ENCODE peak calls at places on chromosomes 16 and 17, in seven cellular contexts. One of them, this sample, is unnamed.

GRCh38 chr17:3935140-3935542 is 18.9 kb upstream of the P2RX1 start:
- DNase-seq in choroid plexus epithelial cell: peak
- DNase-seq in transverse colon: peak
- DNase-seq in sigmoid colon: no peak
- DNase-seq in cardiac muscle cell: peak
- DNase-seq in Calu3: peak
- DNase-seq in MM.1S: no peak
- DNase-seq in this sample: peak

GRCh38 chr16:19810817-19811731 is 73.6 kb downstream of the GPRC5B start:
- DNase-seq in cardiac muscle cell: peak
- DNase-seq in transverse colon: no peak
- DNase-seq in Calu3: peak
- DNase-seq in choroid plexus epithelial cell: peak
- DNase-seq in MM.1S: no peak
- DNase-seq in sigmoid colon: peak
- DNase-seq in this sample: no peak

GRCh38 chr17:42618442-42619150 is 9.1 kb downstream of the TUBG1 start:
- DNase-seq in MM.1S: peak
- DNase-seq in transverse colon: peak
- DNase-seq in cardiac muscle cell: no peak
- DNase-seq in choroid plexus epithelial cell: peak
- DNase-seq in Calu3: peak
- DNase-seq in sigmoid colon: no peak
- DNase-seq in this sample: no peak

GRCh38 chr17:57957120-57957850 is 2.1 kb upstream of the CUEDC1 start:
- DNase-seq in MM.1S: no peak
- DNase-seq in Calu3: no peak
- DNase-seq in cardiac muscle cell: no peak
- DNase-seq in transverse colon: no peak
- DNase-seq in choroid plexus epithelial cell: no peak
- DNase-seq in sigmoid colon: peak
- DNase-seq in this sample: no peak

GRCh38 chr17:63693411-63694113 is 6.4 kb downstream of the LIMD2 start:
- DNase-seq in Calu3: no peak
- DNase-seq in choroid plexus epithelial cell: no peak
- DNase-seq in sigmoid colon: no peak
- DNase-seq in cardiac muscle cell: no peak
- DNase-seq in transverse colon: no peak
- DNase-seq in MM.1S: no peak
- DNase-seq in this sample: no peak

GRCh38 chr16:70680495-70681381 is 5.1 kb downstream of the MTSS2 start:
- DNase-seq in Calu3: no peak
- DNase-seq in choroid plexus epithelial cell: no peak
- DNase-seq in cardiac muscle cell: no peak
- DNase-seq in MM.1S: no peak
- DNase-seq in sigmoid colon: no peak
- DNase-seq in transverse colon: no peak
- DNase-seq in this sample: no peak

GRCh38 chr17:28725660-28726395 is at the start of gene TLCD1:
- DNase-seq in MM.1S: peak
- DNase-seq in cardiac muscle cell: peak
- DNase-seq in Calu3: peak
- DNase-seq in choroid plexus epithelial cell: peak
- DNase-seq in transverse colon: peak
- DNase-seq in sigmoid colon: peak
- DNase-seq in this sample: no peak

GRCh38 chr16:66706506-66706880 is 9.9 kb upstream of the CMTM4 start:
- DNase-seq in Calu3: no peak
- DNase-seq in choroid plexus epithelial cell: peak
- DNase-seq in sigmoid colon: peak
- DNase-seq in cardiac muscle cell: no peak
- DNase-seq in MM.1S: no peak
- DNase-seq in transverse colon: peak
- DNase-seq in this sample: no peak

GRCh38 chr17:79201536-79202227 is 127.1 kb downstream of the ENGASE start:
- DNase-seq in Calu3: no peak
- DNase-seq in transverse colon: no peak
- DNase-seq in MM.1S: no peak
- DNase-seq in choroid plexus epithelial cell: peak
- DNase-seq in cardiac muscle cell: no peak
- DNase-seq in sigmoid colon: no peak
- DNase-seq in this sample: no peak

GRCh38 chr16:69848635-69849545 is 86.8 kb downstream of the WWP2 start:
- DNase-seq in MM.1S: no peak
- DNase-seq in transverse colon: peak
- DNase-seq in choroid plexus epithelial cell: peak
- DNase-seq in cardiac muscle cell: peak
- DNase-seq in Calu3: no peak
- DNase-seq in sigmoid colon: peak
- DNase-seq in this sample: no peak

GRCh38 chr17:49901460-49902331 is 53.8 kb upstream of the TAC4 start:
- DNase-seq in choroid plexus epithelial cell: no peak
- DNase-seq in Calu3: peak
- DNase-seq in sigmoid colon: no peak
- DNase-seq in transverse colon: no peak
- DNase-seq in MM.1S: no peak
- DNase-seq in cardiac muscle cell: no peak
- DNase-seq in this sample: no peak

GRCh38 chr17:77148959-77149510 is 8.3 kb downstream of the SEC14L1 start:
- DNase-seq in Calu3: no peak
- DNase-seq in transverse colon: no peak
- DNase-seq in MM.1S: no peak
- DNase-seq in sigmoid colon: no peak
- DNase-seq in cardiac muscle cell: no peak
- DNase-seq in choroid plexus epithelial cell: no peak
- DNase-seq in this sample: no peak

GRCh38 chr17:78351449-78352006 is 8.3 kb downstream of the SOCS3 start:
- DNase-seq in transverse colon: peak
- DNase-seq in choroid plexus epithelial cell: peak
- DNase-seq in cardiac muscle cell: peak
- DNase-seq in sigmoid colon: peak
- DNase-seq in Calu3: no peak
- DNase-seq in MM.1S: no peak
- DNase-seq in this sample: peak

GRCh38 chr17:5931611-5932010 is 138.6 kb upstream of the WSCD1 start:
- DNase-seq in choroid plexus epithelial cell: no peak
- DNase-seq in transverse colon: peak
- DNase-seq in MM.1S: no peak
- DNase-seq in cardiac muscle cell: no peak
- DNase-seq in Calu3: no peak
- DNase-seq in sigmoid colon: no peak
- DNase-seq in this sample: no peak

GRCh38 chr17:82237083-82237745 is 8.4 kb downstream of the SLC16A3 start:
- DNase-seq in cardiac muscle cell: no peak
- DNase-seq in sigmoid colon: peak
- DNase-seq in transverse colon: no peak
- DNase-seq in Calu3: no peak
- DNase-seq in choroid plexus epithelial cell: no peak
- DNase-seq in MM.1S: no peak
- DNase-seq in this sample: no peak

GRCh38 chr17:36752096-36752888 is 150.9 kb downstream of the MRM1 start:
- DNase-seq in sigmoid colon: no peak
- DNase-seq in choroid plexus epithelial cell: no peak
- DNase-seq in MM.1S: no peak
- DNase-seq in transverse colon: peak
- DNase-seq in Calu3: no peak
- DNase-seq in cardiac muscle cell: no peak
- DNase-seq in this sample: no peak

GRCh38 chr17:79838541-79839274 is 532 bp downstream of the CBX4 start:
- DNase-seq in MM.1S: peak
- DNase-seq in transverse colon: peak
- DNase-seq in sigmoid colon: no peak
- DNase-seq in Calu3: no peak
- DNase-seq in choroid plexus epithelial cell: peak
- DNase-seq in cardiac muscle cell: peak
- DNase-seq in this sample: no peak

GRCh38 chr17:63494300-63494928 is 17.6 kb downstream of the ACE start:
- DNase-seq in sigmoid colon: no peak
- DNase-seq in choroid plexus epithelial cell: no peak
- DNase-seq in transverse colon: no peak
- DNase-seq in Calu3: no peak
- DNase-seq in MM.1S: no peak
- DNase-seq in cardiac muscle cell: no peak
- DNase-seq in this sample: peak

GRCh38 chr16:69861276-69862030 is 89.7 kb upstream of the CLEC18A start:
- DNase-seq in Calu3: no peak
- DNase-seq in cardiac muscle cell: peak
- DNase-seq in MM.1S: no peak
- DNase-seq in transverse colon: peak
- DNase-seq in sigmoid colon: peak
- DNase-seq in choroid plexus epithelial cell: peak
- DNase-seq in this sample: no peak

GRCh38 chr17:17044846-17045561 is 2.7 kb downstream of the MPRIP start:
- DNase-seq in MM.1S: peak
- DNase-seq in cardiac muscle cell: peak
- DNase-seq in choroid plexus epithelial cell: peak
- DNase-seq in Calu3: no peak
- DNase-seq in sigmoid colon: peak
- DNase-seq in transverse colon: no peak
- DNase-seq in this sample: no peak

GRCh38 chr17:17042381-17042736 is at the start of gene MPRIP:
- DNase-seq in sigmoid colon: no peak
- DNase-seq in MM.1S: no peak
- DNase-seq in Calu3: no peak
- DNase-seq in cardiac muscle cell: no peak
- DNase-seq in choroid plexus epithelial cell: no peak
- DNase-seq in transverse colon: no peak
- DNase-seq in this sample: no peak

GRCh38 chr17:17042851-17043667 is 802 bp downstream of the MPRIP start:
- DNase-seq in Calu3: no peak
- DNase-seq in choroid plexus epithelial cell: peak
- DNase-seq in MM.1S: peak
- DNase-seq in transverse colon: no peak
- DNase-seq in cardiac muscle cell: peak
- DNase-seq in sigmoid colon: no peak
- DNase-seq in this sample: no peak

GRCh38 chr17:17041571-17042380 is 481 bp upstream of the MPRIP start:
- DNase-seq in Calu3: peak
- DNase-seq in transverse colon: peak
- DNase-seq in sigmoid colon: peak
- DNase-seq in cardiac muscle cell: peak
- DNase-seq in MM.1S: peak
- DNase-seq in choroid plexus epithelial cell: peak
- DNase-seq in this sample: peak

GRCh38 chr17:17043668-17044226 is 1.5 kb downstream of the MPRIP start:
- DNase-seq in sigmoid colon: no peak
- DNase-seq in MM.1S: peak
- DNase-seq in transverse colon: no peak
- DNase-seq in choroid plexus epithelial cell: no peak
- DNase-seq in Calu3: no peak
- DNase-seq in cardiac muscle cell: no peak
- DNase-seq in this sample: no peak
- TF ChIP-seq CTCF in sigmoid colon: no peak
- TF ChIP-seq CTCF in MM.1S: no peak
- TF ChIP-seq CTCF in transverse colon: no peak
- TF ChIP-seq CTCF in choroid plexus epithelial cell: no peak
- TF ChIP-seq CTCF in Calu3: no peak
- TF ChIP-seq CTCF in cardiac muscle cell: no peak
- TF ChIP-seq CTCF in this sample: no peak

DNA sequence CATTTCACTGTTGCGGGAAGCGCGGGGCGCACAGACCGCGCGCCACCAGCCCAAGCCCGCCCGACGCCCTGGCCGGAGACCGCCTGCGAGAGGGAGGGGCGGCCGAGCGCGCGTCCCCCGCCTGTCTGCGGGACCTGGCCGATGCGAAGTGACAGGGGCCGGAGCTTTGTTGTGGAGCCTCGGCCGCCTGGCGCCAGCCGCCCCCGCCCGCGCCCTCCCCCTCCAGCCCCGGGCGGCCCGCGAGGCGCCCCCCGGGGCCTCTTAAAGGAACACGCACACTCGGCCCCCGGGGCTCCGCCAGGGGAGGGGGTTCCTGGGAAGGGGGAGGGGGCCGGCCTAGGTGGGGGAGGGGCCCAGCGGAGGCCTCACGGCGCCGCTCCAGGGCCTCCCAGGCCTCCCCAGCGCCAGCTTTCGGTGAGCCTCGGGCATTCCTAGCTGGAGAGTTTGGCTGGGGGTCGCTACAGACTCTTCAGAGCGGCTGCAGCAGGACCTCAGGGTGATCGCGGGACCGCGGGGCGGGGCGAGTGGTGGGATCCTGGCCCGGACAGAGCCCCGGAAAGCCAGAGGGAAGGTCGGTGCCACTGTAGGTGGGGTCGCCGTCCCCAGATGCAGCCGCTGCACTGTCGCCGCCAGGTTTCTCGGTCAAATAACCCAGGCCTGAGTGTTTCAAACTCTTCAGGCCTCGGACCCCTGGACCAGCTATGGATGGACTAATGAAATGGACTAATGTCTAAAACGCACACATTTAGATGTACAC is 2.4 kb upstream of the TBX2 start:
- DNase-seq in Calu3: no peak
- DNase-seq in transverse colon: no peak
- DNase-seq in choroid plexus epithelial cell: no peak
- DNase-seq in sigmoid colon: no peak
- DNase-seq in MM.1S: no peak
- DNase-seq in cardiac muscle cell: peak
- DNase-seq in this sample: no peak
- TF ChIP-seq CTCF in Calu3: no peak
- TF ChIP-seq CTCF in transverse colon: no peak
- TF ChIP-seq CTCF in choroid plexus epithelial cell: peak
- TF ChIP-seq CTCF in sigmoid colon: no peak
- TF ChIP-seq CTCF in MM.1S: no peak
- TF ChIP-seq CTCF in cardiac muscle cell: peak
- TF ChIP-seq CTCF in this sample: no peak

GRCh38 chr17:31216053-31216751 is 80.8 kb downstream of the OMG start:
- DNase-seq in Calu3: no peak
- DNase-seq in cardiac muscle cell: peak
- DNase-seq in transverse colon: no peak
- DNase-seq in sigmoid colon: no peak
- DNase-seq in choroid plexus epithelial cell: peak
- DNase-seq in MM.1S: peak
- DNase-seq in this sample: no peak
- TF ChIP-seq CTCF in Calu3: no peak
- TF ChIP-seq CTCF in cardiac muscle cell: peak
- TF ChIP-seq CTCF in transverse colon: peak
- TF ChIP-seq CTCF in sigmoid colon: peak
- TF ChIP-seq CTCF in choroid plexus epithelial cell: peak
- TF ChIP-seq CTCF in MM.1S: peak
- TF ChIP-seq CTCF in this sample: peak

GRCh38 chr17:58985265-58985810 is 121.3 kb downstream of the TRIM37 start:
- DNase-seq in sigmoid colon: no peak
- DNase-seq in Calu3: no peak
- DNase-seq in transverse colon: no peak
- DNase-seq in choroid plexus epithelial cell: no peak
- DNase-seq in cardiac muscle cell: no peak
- DNase-seq in MM.1S: no peak
- DNase-seq in this sample: no peak

GRCh38 chr17:58986005-58986404 is 120.7 kb downstream of the TRIM37 start:
- DNase-seq in Calu3: no peak
- DNase-seq in sigmoid colon: no peak
- DNase-seq in cardiac muscle cell: peak
- DNase-seq in choroid plexus epithelial cell: peak
- DNase-seq in MM.1S: no peak
- DNase-seq in transverse colon: no peak
- DNase-seq in this sample: no peak

DNA sequence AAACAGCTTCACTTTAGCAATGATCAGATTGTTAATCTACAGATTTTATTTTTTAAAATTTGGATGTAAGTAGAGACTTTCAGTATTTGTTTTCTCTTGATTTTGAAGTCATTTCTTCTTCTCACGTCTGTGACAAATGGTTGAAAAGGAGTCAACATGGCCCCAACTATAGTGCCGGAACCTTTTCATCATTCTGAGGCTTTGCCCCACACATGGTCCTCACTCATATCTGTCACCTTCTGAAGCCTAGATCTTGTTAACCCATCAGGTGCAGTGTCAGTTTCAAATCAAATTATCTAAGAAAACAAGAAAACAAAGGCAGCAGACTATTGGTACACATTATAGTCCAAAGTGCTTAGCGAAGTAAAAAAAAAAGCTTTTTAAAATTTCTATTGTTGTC is 124.1 kb downstream of the TRIM37 start:
- DNase-seq in choroid plexus epithelial cell: no peak
- DNase-seq in MM.1S: no peak
- DNase-seq in Calu3: no peak
- DNase-seq in transverse colon: no peak
- DNase-seq in cardiac muscle cell: no peak
- DNase-seq in sigmoid colon: no peak
- DNase-seq in this sample: no peak
- TF ChIP-seq CTCF in choroid plexus epithelial cell: no peak
- TF ChIP-seq CTCF in MM.1S: no peak
- TF ChIP-seq CTCF in Calu3: no peak
- TF ChIP-seq CTCF in transverse colon: no peak
- TF ChIP-seq CTCF in cardiac muscle cell: no peak
- TF ChIP-seq CTCF in sigmoid colon: no peak
- TF ChIP-seq CTCF in this sample: no peak

This sample was measured in CD14-positive monocyte.